ENCODE peak calls at places on chromosome 17, in ten cellular contexts. X, I, F, P, K, L, J, V, Y and B are unnamed samples.

GRCh38 chr17:5571281-5571680 is 13.0 kb downstream of the NLRP1 start:
- DNase-seq in X (no peak), I (no peak), F (no peak), P (no peak), K (no peak), L (no peak), J (no peak), V (no peak), Y (no peak), B (no peak)

GRCh38 chr17:8896641-8897635 is 29.5 kb upstream of the PIK3R6 start:
- DNase-seq in X (no peak), I (no peak), F (no peak), P (no peak), K (no peak), L (no peak), J (no peak), V (no peak), Y (no peak), B (no peak)

GRCh38 chr17:68011199-68011665 is 15.0 kb upstream of the C17orf58 start:
- DNase-seq in X (no peak), I (peak; percentile 22), F (peak; percentile 45), P (no peak), K (peak; percentile 34), L (peak; percentile 66), J (peak; percentile 64), V (peak; percentile 43), Y (peak; percentile 77), B (peak; percentile 57)

GRCh38 chr17:67467500-67468481 is 90.7 kb downstream of the PITPNC1 start:
- DNase-seq in X (peak; percentile 22), I (no peak), F (no peak), P (no peak), K (no peak), L (no peak), J (no peak), V (no peak), Y (no peak), B (no peak)

GRCh38 chr17:39246274-39246673 is 20.5 kb upstream of the STAC2 start:
- DNase-seq in X (no peak), I (no peak), F (peak; percentile 24), P (no peak), K (peak; percentile 6), L (no peak), J (no peak), V (no peak), Y (no peak), B (no peak)

GRCh38 chr17:41678907-41679739 is 9.6 kb upstream of the EIF1 start:
- DNase-seq in X (peak; percentile 89), I (no peak), F (peak; percentile 68), P (no peak), K (no peak), L (no peak), J (no peak), V (no peak), Y (no peak), B (peak; percentile 86)

GRCh38 chr17:36667922-36668321 is 66.5 kb downstream of the MRM1 start:
- DNase-seq in X (no peak), I (no peak), F (no peak), P (no peak), K (no peak), L (no peak), J (no peak), V (no peak), Y (no peak), B (no peak)

GRCh38 chr17:49646391-49647255 is 31.3 kb downstream of the SPOP start:
- DNase-seq in X (no peak), I (no peak), F (peak; percentile 90), P (peak; percentile 35), K (peak; percentile 12), L (no peak), J (no peak), V (peak; percentile 4), Y (no peak), B (peak; percentile 49)

GRCh38 chr17:73826872-73827228 is 182.6 kb upstream of the SDK2 start:
- DNase-seq in X (no peak), I (no peak), F (no peak), P (no peak), K (no peak), L (no peak), J (no peak), V (no peak), Y (no peak), B (no peak)

GRCh38 chr17:49822829-49823228 is 25.0 kb downstream of the TAC4 start:
- DNase-seq in X (no peak), I (no peak), F (no peak), P (no peak), K (peak; percentile 65), L (no peak), J (no peak), V (no peak), Y (no peak), B (no peak)

GRCh38 chr17:69857412-69857835 is 217.6 kb upstream of the KCNJ16 start:
- DNase-seq in X (no peak), I (no peak), F (no peak), P (no peak), K (peak; percentile 43), L (no peak), J (no peak), V (no peak), Y (no peak), B (peak; percentile 47)

GRCh38 chr17:81365601-81366585 is 29.4 kb upstream of the BAHCC1 start:
- DNase-seq in X (peak; percentile 23), I (no peak), F (peak; percentile 59), P (no peak), K (peak; percentile 66), L (no peak), J (no peak), V (no peak), Y (no peak), B (peak; percentile 96)

GRCh38 chr17:81036128-81036891 is 1.4 kb downstream of the BAIAP2 start:
- DNase-seq in X (no peak), I (no peak), F (no peak), P (no peak), K (no peak), L (no peak), J (no peak), V (no peak), Y (no peak), B (no peak)

GRCh38 chr17:4586043-4586442 is 1.7 kb downstream of the SMTNL2 start:
- DNase-seq in X (no peak), I (no peak), F (peak; percentile 7), P (no peak), K (no peak), L (no peak), J (no peak), V (no peak), Y (no peak), B (no peak)

GRCh38 chr17:29593546-29594440 is 861 bp downstream of the ANKRD13B start:
- DNase-seq in X (no peak), I (no peak), F (peak; percentile 62), P (no peak), K (no peak), L (peak; percentile 89), J (peak; percentile 57), V (no peak), Y (no peak), B (peak; percentile 40)

GRCh38 chr17:61335105-61335844 is 64.4 kb upstream of the TBX2 start:
- DNase-seq in X (no peak), I (no peak), F (no peak), P (peak; percentile 14), K (no peak), L (no peak), J (no peak), V (no peak), Y (no peak), B (no peak)

GRCh38 chr17:34892864-34893263 is 68.4 kb downstream of the CCT6B start:
- DNase-seq in X (no peak), I (no peak), F (peak; percentile 47), P (no peak), K (peak; percentile 34), L (peak; percentile 78), J (peak; percentile 59), V (no peak), Y (peak; percentile 37), B (peak; percentile 18)

GRCh38 chr17:81608082-81608481 is 28.8 kb downstream of the NPLOC4 start:
- DNase-seq in X (no peak), I (no peak), F (peak; percentile 28), P (no peak), K (no peak), L (no peak), J (no peak), V (no peak), Y (no peak), B (no peak)

GRCh38 chr17:74389094-74389753 is 21.9 kb downstream of the GPR142 start:
- DNase-seq in X (peak; percentile 32), I (no peak), F (no peak), P (no peak), K (no peak), L (no peak), J (no peak), V (no peak), Y (no peak), B (no peak)

GRCh38 chr17:73170324-73170723 is 5.5 kb downstream of the SSTR2 start:
- DNase-seq in X (no peak), I (no peak), F (no peak), P (no peak), K (no peak), L (no peak), J (no peak), V (no peak), Y (no peak), B (no peak)

GRCh38 chr17:74212913-74213791 is at the start of gene TTYH2:
- DNase-seq in X (peak; percentile 57), I (peak; percentile 35), F (peak; percentile 88), P (peak; percentile 68), K (peak; percentile 94), L (peak; percentile 89), J (peak; percentile 89), V (no peak), Y (peak; percentile 91), B (peak; percentile 75)

GRCh38 chr17:67215991-67216421 is 29.0 kb downstream of the HELZ start:
- DNase-seq in X (no peak), I (no peak), F (peak; percentile 65), P (no peak), K (no peak), L (no peak), J (no peak), V (no peak), Y (no peak), B (no peak)

GRCh38 chr17:70041061-70041460 is 34.0 kb upstream of the KCNJ16 start:
- DNase-seq in X (no peak), I (no peak), F (no peak), P (no peak), K (no peak), L (no peak), J (no peak), V (no peak), Y (no peak), B (no peak)

GRCh38 chr17:35577826-35578194 is 561 bp downstream of the PEX12 start:
- DNase-seq in X (no peak), I (no peak), F (peak; percentile 18), P (no peak), K (no peak), L (no peak), J (peak; percentile 28), V (no peak), Y (no peak), B (peak; percentile 11)

GRCh38 chr17:20919990-20920812 is 122.6 kb downstream of the USP22 start:
- DNase-seq in X (no peak), I (no peak), F (no peak), P (no peak), K (no peak), L (no peak), J (no peak), V (no peak), Y (no peak), B (no peak)

GRCh38 chr17:45256114-45256966 is 5.6 kb downstream of the SPATA32 start:
- DNase-seq in X (no peak), I (no peak), F (no peak), P (no peak), K (no peak), L (peak; percentile 18), J (no peak), V (no peak), Y (no peak), B (peak; percentile 42)

GRCh38 chr17:21089145-21089544 is 37.6 kb upstream of the DHRS7B start:
- DNase-seq in X (no peak), I (no peak), F (peak; percentile 73), P (no peak), K (peak; percentile 40), L (no peak), J (no peak), V (no peak), Y (no peak), B (peak; percentile 22)

GRCh38 chr17:46911311-46911710 is 11.6 kb upstream of the GOSR2 start:
- DNase-seq in X (no peak), I (no peak), F (no peak), P (no peak), K (no peak), L (no peak), J (no peak), V (no peak), Y (no peak), B (no peak)